ENCODE peak calls at places on chromosome 18, in eight cellular contexts. Q is stimulated activated CD8-positive, alpha-beta memory T cell treated with anti-CD3 and anti-CD28 coated beads, Interleukin-7, amount 100 ng/mL, for 24 hours; L is HFF-Myc; K is thyroid gland; P is caudate nucleus; O is ELR; H is hippocampal formation; I is AG20443. M is an unnamed sample.

GRCh38 chr18:50734342-50734741 is 85.5 kb downstream of the MRO start:
- DNase-seq in K (no peak), O (no peak), P (no peak), H (no peak), L (no peak), I (no peak), Q (no peak), M (no peak)

GRCh38 chr18:42030586-42031182 is 75.7 kb downstream of the PIK3C3 start:
- DNase-seq in L (peak), O (peak), I (peak), H (no peak), K (peak), Q (no peak), P (no peak), M (no peak)

GRCh38 chr18:3397031-3397750 is 52.8 kb upstream of the TGIF1 start:
- DNase-seq in Q (no peak), O (no peak), H (peak), I (no peak), L (no peak), P (peak), K (no peak), M (no peak)

GRCh38 chr18:59048378-59048777 is 91.3 kb upstream of the SEC11C start:
- DNase-seq in O (no peak), H (no peak), Q (no peak), K (peak), I (no peak), L (no peak), P (no peak), M (no peak)

GRCh38 chr18:28178720-28179119 is 1.8 kb upstream of the CDH2 start:
- DNase-seq in K (peak), Q (no peak), H (no peak), O (peak), I (no peak), P (no peak), L (no peak), M (no peak)

GRCh38 chr18:12376034-12376717 is 851 bp downstream of the AFG3L2 start:
- DNase-seq in I (no peak), P (no peak), Q (no peak), L (no peak), O (peak), K (peak), H (no peak), M (no peak)

GRCh38 chr18:21110667-21111350 is 804 bp downstream of the ROCK1 start:
- DNase-seq in K (peak), I (peak), P (no peak), H (peak), O (peak), L (no peak), Q (peak), M (no peak)

GRCh38 chr18:35267161-35267651 is 22.8 kb downstream of the ZSCAN30 start:
- DNase-seq in Q (peak), K (peak), H (peak), I (peak), P (peak), O (no peak), L (no peak), M (peak)

GRCh38 chr18:42614619-42615293 is 500.7 kb downstream of the RIT2 start:
- DNase-seq in H (peak), O (no peak), K (no peak), Q (no peak), L (no peak), P (peak), I (no peak), M (no peak)

GRCh38 chr18:63025251-63025710 is 294.3 kb downstream of the BCL2 start:
- DNase-seq in P (no peak), I (no peak), Q (no peak), L (no peak), H (peak), O (peak), K (peak), M (no peak)

GRCh38 chr18:63867368-63867767 is 20.1 kb upstream of the SERPINB2 start:
- DNase-seq in Q (no peak), K (no peak), H (no peak), O (no peak), L (no peak), I (peak), P (no peak), M (no peak)

GRCh38 chr18:34913837-34914755 is 127.1 kb upstream of the MAPRE2 start:
- DNase-seq in K (no peak), H (peak), L (no peak), I (no peak), Q (no peak), P (no peak), O (peak), M (no peak)

GRCh38 chr18:4286256-4286655 is 168.9 kb downstream of the DLGAP1 start:
- DNase-seq in O (no peak), H (no peak), I (no peak), K (no peak), P (no peak), L (no peak), Q (no peak), M (no peak)

GRCh38 chr18:59455728-59456276 is 96.7 kb upstream of the LMAN1 start:
- DNase-seq in K (peak), I (no peak), O (no peak), L (no peak), P (no peak), H (no peak), Q (no peak), M (no peak)

GRCh38 chr18:13375302-13376255 is 157.0 kb downstream of the LDLRAD4 start:
- DNase-seq in H (no peak), I (peak), P (no peak), K (no peak), O (peak), Q (peak), L (peak), M (peak)

GRCh38 chr18:79394438-79395307 is 1.1 kb upstream of the NFATC1 start:
- DNase-seq in H (no peak), Q (peak), P (no peak), K (no peak), O (peak), L (no peak), I (peak), M (no peak)

GRCh38 chr18:14970027-14970426 is 222.1 kb downstream of the ANKRD30B start:
- DNase-seq in O (no peak), K (peak), H (no peak), I (peak), L (no peak), Q (no peak), P (no peak), M (no peak)

GRCh38 chr18:41940506-41941215 is 14.4 kb upstream of the PIK3C3 start:
- DNase-seq in P (no peak), Q (no peak), K (no peak), O (peak), H (no peak), I (peak), L (peak), M (no peak)

GRCh38 chr18:40124107-40124506 is 1830.9 kb upstream of the PIK3C3 start:
- DNase-seq in I (no peak), Q (no peak), K (no peak), H (no peak), L (no peak), P (no peak), O (peak), M (no peak)

GRCh38 chr18:79397830-79398761 is 2.4 kb downstream of the NFATC1 start:
- DNase-seq in H (no peak), K (no peak), O (no peak), L (no peak), I (no peak), Q (no peak), P (no peak), M (no peak)

GRCh38 chr18:48597671-48598070 is 58.8 kb downstream of the CTIF start:
- DNase-seq in O (no peak), H (no peak), Q (no peak), L (no peak), I (no peak), P (no peak), K (peak), M (no peak)

GRCh38 chr18:11021477-11021876 is 127.9 kb downstream of the PIEZO2 start:
- DNase-seq in L (no peak), I (no peak), H (no peak), O (no peak), P (no peak), Q (no peak), K (no peak), M (no peak)

M was measured in occipital lobe.